ENCODE peak calls at places on chromosomes 16 and 17, in eight cellular contexts. X, J, D, I, H, O, Q and A are unnamed samples.

GRCh38 chr17:81968850-81969812 is 8.1 kb upstream of the NOTUM start:
- DNase-seq in Q (no peak), J (no peak), I (no peak), H (no peak), D (no peak), O (no peak), X (no peak), A (no peak)

GRCh38 chr17:78491236-78492115 is 85.7 kb downstream of the DNAH17 start:
- DNase-seq in Q (no peak), J (no peak), H (no peak), X (no peak), O (no peak), D (no peak), I (no peak), A (no peak)

GRCh38 chr17:73516356-73516755 is 127.9 kb downstream of the SDK2 start:
- DNase-seq in O (no peak), I (no peak), H (no peak), Q (peak; percentile 82), X (no peak), J (no peak), D (no peak), A (no peak)

GRCh38 chr17:69729937-69730336 is 315.4 kb downstream of the MAP2K6 start:
- DNase-seq in X (no peak), H (no peak), Q (no peak), I (no peak), J (no peak), O (no peak), D (no peak), A (no peak)

GRCh38 chr17:57783338-57783742 is 38.2 kb upstream of the CCDC182 start:
- DNase-seq in X (peak; percentile 55), H (peak; percentile 38), Q (peak; percentile 96), D (peak; percentile 63), J (peak; percentile 35), I (peak; percentile 79), O (peak; percentile 96), A (peak; percentile 45)

GRCh38 chr16:72819345-72819744 is 228.6 kb downstream of the ZFHX3 start:
- DNase-seq in X (no peak), H (no peak), J (no peak), Q (no peak), I (no peak), D (no peak), O (no peak), A (no peak)

GRCh38 chr16:80526418-80527061 is 14.3 kb upstream of the DYNLRB2 start:
- DNase-seq in X (peak; percentile 37), H (no peak), I (peak; percentile 70), O (peak; percentile 56), Q (peak; percentile 60), D (peak; percentile 16), J (peak; percentile 15), A (peak; percentile 4)

GRCh38 chr17:30921544-30922196 is at the start of gene ADAP2:
- DNase-seq in D (peak; percentile 16), J (no peak), O (peak; percentile 30), H (no peak), Q (no peak), X (no peak), I (peak; percentile 53), A (no peak)

GRCh38 chr17:8846768-8847211 is 20.7 kb downstream of the PIK3R6 start:
- DNase-seq in X (no peak), Q (peak; percentile 78), O (peak; percentile 53), D (no peak), J (no peak), I (peak; percentile 28), H (no peak), A (no peak)

GRCh38 chr17:72145972-72146755 is 25.3 kb downstream of the SOX9 start:
- DNase-seq in H (no peak), Q (no peak), I (no peak), J (no peak), D (no peak), X (no peak), O (no peak), A (no peak)

GRCh38 chr17:9406046-9406631 is 169.5 kb downstream of the STX8 start:
- DNase-seq in X (no peak), D (no peak), I (no peak), H (no peak), Q (no peak), O (no peak), J (no peak), A (no peak)

GRCh38 chr16:53865492-53865863 is 161.5 kb downstream of the FTO start:
- DNase-seq in H (no peak), Q (no peak), I (peak; percentile 60), D (no peak), O (peak; percentile 8), X (no peak), J (no peak), A (no peak)

GRCh38 chr17:82217120-82217529 is 4.5 kb upstream of the CCDC57 start:
- DNase-seq in X (no peak), Q (no peak), I (no peak), O (no peak), D (no peak), H (no peak), J (no peak), A (no peak)

GRCh38 chr16:67673712-67674580 is 7.3 kb downstream of the C16orf86 start:
- DNase-seq in D (peak; percentile 24), X (no peak), Q (no peak), I (peak; percentile 69), J (no peak), H (no peak), O (no peak), A (no peak)

GRCh38 chr17:82048571-82048971 is 3.0 kb downstream of the RFNG start:
- DNase-seq in I (no peak), J (no peak), X (no peak), H (no peak), D (no peak), O (no peak), Q (no peak), A (no peak)

GRCh38 chr16:3690991-3691720 is 26.2 kb downstream of the TRAP1 start:
- DNase-seq in Q (no peak), D (no peak), I (no peak), X (no peak), H (no peak), O (no peak), J (no peak), A (no peak)

GRCh38 chr17:4407216-4407615 is 26.5 kb upstream of the SPNS3 start:
- DNase-seq in I (no peak), D (no peak), Q (no peak), J (no peak), H (no peak), X (no peak), O (peak; percentile 92), A (no peak)

GRCh38 chr17:27390540-27390939 is 65.7 kb upstream of the KSR1 start:
- DNase-seq in D (no peak), I (peak; percentile 59), H (no peak), X (no peak), O (no peak), J (no peak), Q (no peak), A (no peak)

GRCh38 chr16:63461248-63461841 is 1425.1 kb upstream of the CDH8 start:
- DNase-seq in D (peak; percentile 10), Q (peak; percentile 64), J (no peak), X (no peak), I (peak; percentile 76), H (no peak), O (peak; percentile 2), A (no peak)

GRCh38 chr17:74759243-74759801 is 10.9 kb downstream of the NHERF1 start:
- DNase-seq in H (no peak), O (no peak), Q (peak; percentile 44), D (no peak), J (no peak), X (peak; percentile 46), I (no peak), A (no peak)

GRCh38 chr17:58329035-58329807 is 626 bp upstream of the TSPOAP1 start:
- DNase-seq in Q (peak; percentile 83), X (peak; percentile 57), O (no peak), I (peak; percentile 63), J (peak; percentile 61), H (no peak), D (peak; percentile 65), A (no peak)

GRCh38 chr17:71444011-71444574 is 676.7 kb upstream of the SOX9 start:
- DNase-seq in J (no peak), I (no peak), Q (no peak), O (no peak), D (no peak), X (no peak), H (no peak), A (no peak)

GRCh38 chr17:29148257-29148789 is 31.9 kb downstream of the MYO18A start:
- DNase-seq in Q (no peak), H (no peak), I (no peak), D (no peak), X (no peak), J (no peak), O (no peak), A (no peak)

GRCh38 chr17:77279448-77280303 is 138.9 kb downstream of the SEC14L1 start:
- DNase-seq in X (no peak), Q (peak; percentile 40), J (no peak), O (no peak), I (no peak), D (no peak), H (no peak), A (no peak)

GRCh38 chr16:19230575-19230974 is 55.0 kb upstream of the CLEC19A start:
- DNase-seq in D (no peak), Q (no peak), O (no peak), H (no peak), I (no peak), J (no peak), X (no peak), A (no peak)

GRCh38 chr17:41544497-41544896 is 16.4 kb upstream of the KRT19 start:
- DNase-seq in X (no peak), I (peak; percentile 20), H (no peak), Q (peak; percentile 21), O (peak; percentile 70), D (no peak), J (no peak), A (no peak)

GRCh38 chr17:51263001-51263400 is 2.7 kb downstream of the UTP18 start:
- DNase-seq in O (no peak), H (no peak), J (no peak), D (no peak), X (no peak), Q (no peak), I (no peak), A (no peak)

GRCh38 chr17:29807520-29808361 is 122.3 kb downstream of the SSH2 start:
- DNase-seq in H (peak; percentile 36), O (peak; percentile 53), J (peak; percentile 59), Q (peak; percentile 72), I (peak; percentile 82), X (peak; percentile 47), D (peak; percentile 38), A (peak; percentile 43)

GRCh38 chr16:75559564-75560372 is 3.7 kb upstream of the TMEM231 start:
- DNase-seq in J (no peak), D (no peak), Q (no peak), H (no peak), I (no peak), X (no peak), O (peak; percentile 51), A (no peak)

GRCh38 chr16:57128787-57129389 is 36.5 kb downstream of the CPNE2 start:
- DNase-seq in O (no peak), D (no peak), I (no peak), J (no peak), H (no peak), X (peak; percentile 44), Q (no peak), A (no peak)

GRCh38 chr16:87163637-87164036 is 153.6 kb downstream of the C16orf95 start:
- DNase-seq in Q (peak; percentile 1), X (no peak), H (no peak), I (no peak), O (no peak), D (no peak), J (no peak), A (no peak)

GRCh38 chr16:85209526-85210121 is 97.4 kb upstream of the CIBAR2 start:
- DNase-seq in O (no peak), I (no peak), X (no peak), Q (no peak), D (no peak), J (no peak), H (no peak), A (no peak)

GRCh38 chr16:81174644-81175324 is 63.7 kb upstream of the BCO1 start:
- DNase-seq in H (no peak), X (no peak), J (no peak), D (no peak), O (no peak), I (no peak), Q (no peak), A (no peak)

GRCh38 chr16:49588729-49589384 is 215.3 kb downstream of the C16orf78 start:
- DNase-seq in Q (no peak), J (no peak), I (no peak), H (no peak), D (no peak), O (no peak), X (no peak), A (no peak)